ENCODE peak calls at places on chromosomes 16 and 17, in six cellular contexts. A is heart left ventricle, R is sigmoid colon, F is A549, C is cardiac muscle cell, W is fibroblast of lung. K is an unnamed sample.

GRCh38 chr17:44348234-44348987 is 3.3 kb downstream of the GRN start:
- DNase-seq in C (no peak), R (no peak), W (peak; percentile 33), A (no peak), F (no peak), K (no peak)

GRCh38 chr16:22217890-22218730 is 12.0 kb downstream of the EEF2K start:
- DNase-seq in F (peak; percentile 51), C (no peak), R (peak; percentile 82), W (no peak), A (peak; percentile 57), K (no peak)

GRCh38 chr17:79620207-79621038 is 9.6 kb upstream of the RBFOX3 start:
- DNase-seq in W (no peak), A (peak; percentile 6), F (no peak), C (no peak), R (peak; percentile 37), K (no peak)

GRCh38 chr17:10556301-10557005 is 7.0 kb upstream of the MYH2 start:
- DNase-seq in F (no peak), W (no peak), R (no peak), C (no peak), A (no peak), K (no peak)

GRCh38 chr17:67362173-67362572 is 4.2 kb downstream of the PSMD12 start:
- DNase-seq in A (no peak), F (no peak), C (no peak), W (no peak), R (no peak), K (no peak)

GRCh38 chr16:8183186-8184099 is 406.9 kb downstream of the TMEM114 start:
- DNase-seq in R (no peak), F (no peak), A (no peak), C (no peak), W (no peak), K (no peak)

GRCh38 chr16:14545346-14545884 is 84.6 kb downstream of the PARN start:
- DNase-seq in F (no peak), C (no peak), W (peak; percentile 70), A (no peak), R (no peak), K (no peak)

GRCh38 chr16:64809876-64810629 is 311.8 kb downstream of the CDH11 start:
- DNase-seq in R (no peak), C (no peak), A (no peak), F (no peak), W (no peak), K (no peak)

GRCh38 chr17:64982139-64982802 is 63.0 kb upstream of the LRRC37A3 start:
- DNase-seq in A (no peak), F (no peak), R (no peak), W (peak; percentile 40), C (no peak), K (no peak)

GRCh38 chr16:75566889-75567255 is 693 bp downstream of the GABARAPL2 start:
- DNase-seq in F (no peak), R (no peak), C (peak; percentile 34), A (no peak), W (peak; percentile 10), K (no peak)

GRCh38 chr16:17470871-17471744 is at the start of gene XYLT1:
- DNase-seq in R (peak; percentile 94), F (peak; percentile 25), A (peak; percentile 73), W (peak; percentile 96), C (peak; percentile 69), K (peak; percentile 59)

GRCh38 chr17:64739316-64740058 is 77.4 kb upstream of the SMURF2 start:
- DNase-seq in R (no peak), C (peak; percentile 5), W (peak; percentile 82), A (no peak), F (no peak), K (no peak)

GRCh38 chr17:8019161-8019560 is 16.7 kb downstream of the GUCY2D start:
- DNase-seq in F (no peak), A (no peak), W (no peak), C (no peak), R (peak; percentile 52), K (no peak)

GRCh38 chr16:16133943-16134604 is 89.2 kb downstream of the ABCC6 start:
- DNase-seq in R (no peak), C (no peak), A (no peak), W (no peak), F (no peak), K (no peak)

GRCh38 chr17:9676084-9676483 is 30.8 kb downstream of the USP43 start:
- DNase-seq in R (no peak), A (no peak), W (no peak), C (no peak), F (no peak), K (no peak)

GRCh38 chr16:46689492-46690280 is at the start of gene ORC6:
- DNase-seq in W (peak; percentile 93), R (peak; percentile 99), A (peak; percentile 98), C (peak; percentile 98), F (peak; percentile 87), K (peak; percentile 97)

GRCh38 chr17:35146214-35146833 is 1.3 kb upstream of the UNC45B start:
- DNase-seq in R (no peak), A (no peak), C (peak; percentile 22), F (no peak), W (no peak), K (no peak)

GRCh38 chr17:63774141-63774981 is at the start of gene DDX42:
- DNase-seq in C (peak; percentile 77), F (peak; percentile 58), A (peak; percentile 67), R (peak; percentile 80), W (peak; percentile 68), K (peak; percentile 89)

GRCh38 chr16:12291989-12292759 is 315.6 kb downstream of the SNX29 start:
- DNase-seq in R (no peak), W (no peak), F (no peak), C (no peak), A (no peak), K (no peak)

GRCh38 chr17:12909046-12909445 is 108.8 kb downstream of the ELAC2 start:
- DNase-seq in F (no peak), W (no peak), A (no peak), C (no peak), R (no peak), K (no peak)

GRCh38 chr17:79947351-79948031 is 88.2 kb downstream of the TBC1D16 start:
- DNase-seq in A (peak; percentile 20), C (no peak), W (peak; percentile 95), R (peak; percentile 58), F (no peak), K (no peak)

GRCh38 chr17:4599505-4600281 is 15.4 kb downstream of the SMTNL2 start:
- DNase-seq in W (peak; percentile 29), F (no peak), R (peak; percentile 75), A (peak; percentile 79), C (peak; percentile 57), K (no peak)

GRCh38 chr17:47733047-47733413 is at the start of gene TBX21:
- DNase-seq in A (peak; percentile 54), F (peak; percentile 90), C (peak; percentile 94), W (peak; percentile 10), R (peak; percentile 72), K (peak; percentile 77)
- H3K27ac ChIP-seq in A (no peak within 1 kb of the TSS), F (no peak within 1 kb of the TSS), C (no peak within 1 kb of the TSS), W (no peak within 1 kb of the TSS), R (no peak within 1 kb of the TSS), K (no peak within 1 kb of the TSS)

DNA sequence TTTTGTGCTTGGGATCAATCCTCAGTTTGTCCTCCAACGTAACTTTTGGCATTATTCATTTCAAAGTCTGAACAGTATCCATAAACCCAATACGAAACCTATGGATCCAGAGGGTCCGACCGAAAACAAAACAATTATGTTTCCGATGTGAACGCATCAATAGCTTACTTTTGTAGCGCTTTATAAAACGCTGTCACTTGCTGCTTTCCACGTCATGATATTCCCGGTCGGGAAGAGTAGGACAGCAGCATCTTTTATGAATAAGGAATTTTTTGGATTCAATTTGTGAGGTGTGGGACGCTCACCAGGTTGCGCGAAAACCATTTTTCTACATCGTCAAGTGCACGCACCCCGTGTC is 383.8 kb downstream of the ZFHX3 start:
- DNase-seq in W (peak; percentile 27), C (no peak), A (no peak), F (peak; percentile 5), R (no peak), K (peak; percentile 4)
- H3K27ac ChIP-seq in W (peak overlapping the region; percentile 90), C (peak overlapping the region; percentile 94), A (no peak overlapping the region), F (peak overlapping the region; percentile 72), R (no peak overlapping the region), K (peak overlapping the region; percentile 72)

DNA sequence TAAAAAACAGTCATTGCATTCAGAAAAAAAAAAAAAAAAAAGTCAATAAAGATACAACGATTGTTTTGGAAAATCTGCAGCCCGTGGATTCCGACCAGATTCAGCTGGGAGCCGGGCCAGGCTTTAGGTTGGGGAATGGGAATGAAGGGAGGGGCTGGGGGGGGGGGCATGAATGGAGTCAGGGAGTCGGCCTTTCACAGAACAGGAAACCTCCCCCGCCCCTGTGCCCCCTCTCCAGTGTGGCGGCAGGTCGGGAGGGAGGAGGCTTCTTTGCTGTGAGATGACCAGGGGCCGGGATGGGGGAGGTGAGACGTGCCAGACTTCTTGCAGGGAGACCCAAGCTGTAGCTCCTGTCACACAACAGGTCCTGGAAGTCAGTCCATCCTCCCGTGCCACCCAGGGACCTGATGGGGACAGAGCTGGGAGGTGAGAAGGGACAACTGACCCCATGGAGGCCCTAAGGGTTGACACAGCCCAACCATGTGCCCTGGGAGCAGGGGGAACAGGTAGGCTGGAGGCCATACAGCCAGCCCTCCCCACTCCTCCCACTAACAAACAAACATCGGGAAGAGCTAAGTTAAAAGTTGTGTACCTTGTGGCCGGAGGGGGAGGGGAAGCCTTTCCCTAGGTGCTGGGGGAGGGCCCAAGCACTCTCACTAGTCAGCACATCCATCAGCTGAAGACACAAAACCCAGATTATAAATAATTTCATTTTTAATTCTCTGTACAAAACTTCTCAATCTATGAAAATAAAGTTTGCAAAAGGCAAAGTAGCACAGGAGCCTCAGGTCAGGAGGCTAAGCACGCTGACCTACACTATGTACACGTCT is 25.2 kb downstream of the SREBF1 start:
- DNase-seq in R (no peak), C (peak; percentile 56), A (no peak), F (no peak), W (no peak), K (no peak)
- H3K27ac ChIP-seq in R (peak overlapping the region; percentile 90), C (peak overlapping the region; percentile 33), A (peak overlapping the region; percentile 71), F (peak overlapping the region; percentile 62), W (no peak overlapping the region), K (no peak overlapping the region)

GRCh38 chr16:85936761-85937343 is 37.9 kb downstream of the IRF8 start:
- DNase-seq in A (no peak), R (no peak), W (peak; percentile 33), F (no peak), C (peak; percentile 41), K (no peak)

GRCh38 chr16:85935957-85936760 is 37.2 kb downstream of the IRF8 start:
- DNase-seq in F (no peak), A (no peak), R (no peak), W (peak; percentile 35), C (no peak), K (peak; percentile 67)

GRCh38 chr16:85934210-85934609 is 35.2 kb downstream of the IRF8 start:
- DNase-seq in C (no peak), R (no peak), A (no peak), F (no peak), W (no peak), K (no peak)

GRCh38 chr16:85931596-85932402 is 32.8 kb downstream of the IRF8 start:
- DNase-seq in R (no peak), C (no peak), F (no peak), W (no peak), A (no peak), K (no peak)

DNA sequence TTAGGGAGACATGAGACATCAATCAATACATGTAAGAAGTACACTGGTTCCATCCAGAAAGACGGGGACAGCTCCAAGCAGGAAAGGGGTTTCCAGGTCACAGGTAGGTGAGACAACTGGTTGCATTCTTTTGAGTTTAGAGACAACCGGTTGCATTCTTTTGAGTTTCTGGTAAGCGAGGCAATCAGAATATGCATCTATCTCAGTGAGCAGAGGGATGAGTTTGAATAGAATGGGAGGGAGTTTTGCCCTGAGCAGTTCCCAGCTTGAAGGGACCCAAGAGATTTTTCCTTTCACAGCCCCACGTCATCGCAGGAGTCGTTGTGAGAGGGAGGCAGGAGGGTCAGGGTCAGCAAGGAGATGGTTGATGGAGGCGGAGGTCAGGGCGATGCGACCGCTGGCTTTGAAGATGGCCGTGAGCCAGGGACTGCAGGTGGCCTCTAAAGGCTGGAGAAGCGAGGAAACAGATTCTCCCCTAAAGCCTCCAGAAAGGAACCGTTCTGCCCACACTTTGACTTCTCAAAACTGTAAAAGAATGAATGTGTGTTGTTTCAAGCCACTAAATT is 36.5 kb downstream of the IRF8 start:
- DNase-seq in R (no peak), W (no peak), C (no peak), F (no peak), A (no peak), K (no peak)
- H3K27ac ChIP-seq in R (no peak overlapping the region), W (no peak overlapping the region), C (no peak overlapping the region), F (no peak overlapping the region), A (no peak overlapping the region), K (peak overlapping the region; percentile 68)